ENCODE peak calls at places on chromosomes 4 and X, in seven cellular contexts. One of them, this sample, is unnamed.

GRCh38 chr4:76680934-76681333 is 217.0 kb downstream of the SOWAHB start:
- DNase-seq in effector CD4-positive, alpha-beta T cell: no peak
- DNase-seq in NCI-H460: no peak
- DNase-seq in AML-193: no peak
- DNase-seq in SK-N-DZ: no peak
- DNase-seq in NCI-H2081: no peak
- DNase-seq in NCI-H1092: no peak
- DNase-seq in this sample: no peak

GRCh38 chr4:125849869-125850268 is 535.1 kb downstream of the FAT4 start:
- DNase-seq in SK-N-DZ: peak
- DNase-seq in NCI-H1092: no peak
- DNase-seq in AML-193: no peak
- DNase-seq in effector CD4-positive, alpha-beta T cell: no peak
- DNase-seq in NCI-H460: no peak
- DNase-seq in NCI-H2081: no peak
- DNase-seq in this sample: no peak

GRCh38 chr4:139009702-139010101 is 5.9 kb upstream of the NOCT start:
- DNase-seq in NCI-H1092: no peak
- DNase-seq in AML-193: no peak
- DNase-seq in effector CD4-positive, alpha-beta T cell: no peak
- DNase-seq in NCI-H2081: no peak
- DNase-seq in SK-N-DZ: no peak
- DNase-seq in NCI-H460: no peak
- DNase-seq in this sample: no peak

GRCh38 chr4:149521611-149522010 is 294.0 kb downstream of the IQCM start:
- DNase-seq in effector CD4-positive, alpha-beta T cell: no peak
- DNase-seq in NCI-H2081: no peak
- DNase-seq in NCI-H1092: no peak
- DNase-seq in AML-193: no peak
- DNase-seq in SK-N-DZ: no peak
- DNase-seq in NCI-H460: no peak
- DNase-seq in this sample: no peak

GRCh38 chr4:15649914-15650545 is 5.1 kb downstream of the FBXL5 start:
- DNase-seq in effector CD4-positive, alpha-beta T cell: peak
- DNase-seq in AML-193: peak
- DNase-seq in SK-N-DZ: peak
- DNase-seq in NCI-H2081: peak
- DNase-seq in NCI-H460: peak
- DNase-seq in NCI-H1092: peak
- DNase-seq in this sample: peak

GRCh38 chrX:334331-334891 is 15.8 kb upstream of the GTPBP6 start:
- DNase-seq in effector CD4-positive, alpha-beta T cell: no peak
- DNase-seq in NCI-H2081: no peak
- DNase-seq in AML-193: no peak
- DNase-seq in NCI-H460: no peak
- DNase-seq in SK-N-DZ: no peak
- DNase-seq in NCI-H1092: no peak
- DNase-seq in this sample: no peak

GRCh38 chr4:77815651-77816050 is 3.5 kb downstream of the CNOT6L start:
- DNase-seq in SK-N-DZ: no peak
- DNase-seq in NCI-H460: no peak
- DNase-seq in NCI-H2081: no peak
- DNase-seq in NCI-H1092: no peak
- DNase-seq in AML-193: no peak
- DNase-seq in effector CD4-positive, alpha-beta T cell: no peak
- DNase-seq in this sample: no peak

GRCh38 chrX:18899796-18900380 is 84.0 kb downstream of the PHKA2 start:
- DNase-seq in SK-N-DZ: no peak
- DNase-seq in NCI-H2081: no peak
- DNase-seq in NCI-H1092: no peak
- DNase-seq in NCI-H460: no peak
- DNase-seq in AML-193: no peak
- DNase-seq in effector CD4-positive, alpha-beta T cell: no peak
- DNase-seq in this sample: no peak

GRCh38 chr4:16161866-16162408 is 64.3 kb downstream of the TAPT1 start:
- DNase-seq in NCI-H2081: no peak
- DNase-seq in effector CD4-positive, alpha-beta T cell: no peak
- DNase-seq in SK-N-DZ: no peak
- DNase-seq in NCI-H1092: no peak
- DNase-seq in AML-193: no peak
- DNase-seq in NCI-H460: no peak
- DNase-seq in this sample: no peak

GRCh38 chr4:87910795-87911194 is 64.7 kb upstream of the SPP1 start:
- DNase-seq in AML-193: no peak
- DNase-seq in NCI-H1092: no peak
- DNase-seq in NCI-H2081: no peak
- DNase-seq in SK-N-DZ: no peak
- DNase-seq in effector CD4-positive, alpha-beta T cell: no peak
- DNase-seq in NCI-H460: no peak
- DNase-seq in this sample: no peak

GRCh38 chr4:125004676-125005075 is 292.1 kb upstream of the ANKRD50 start:
- DNase-seq in AML-193: no peak
- DNase-seq in NCI-H2081: no peak
- DNase-seq in effector CD4-positive, alpha-beta T cell: no peak
- DNase-seq in NCI-H460: no peak
- DNase-seq in SK-N-DZ: no peak
- DNase-seq in NCI-H1092: no peak
- DNase-seq in this sample: no peak

GRCh38 chrX:8090906-8091305 is 80.2 kb downstream of the VCX2 start:
- DNase-seq in effector CD4-positive, alpha-beta T cell: no peak
- DNase-seq in AML-193: no peak
- DNase-seq in SK-N-DZ: no peak
- DNase-seq in NCI-H1092: no peak
- DNase-seq in NCI-H460: no peak
- DNase-seq in NCI-H2081: no peak
- DNase-seq in this sample: no peak

GRCh38 chrX:12567857-12568256 is 223.4 kb upstream of the PRPS2 start:
- DNase-seq in NCI-H2081: peak
- DNase-seq in NCI-H460: no peak
- DNase-seq in NCI-H1092: no peak
- DNase-seq in effector CD4-positive, alpha-beta T cell: no peak
- DNase-seq in AML-193: no peak
- DNase-seq in SK-N-DZ: no peak
- DNase-seq in this sample: no peak

GRCh38 chr4:72314869-72315268 is 254.2 kb downstream of the ADAMTS3 start:
- DNase-seq in effector CD4-positive, alpha-beta T cell: no peak
- DNase-seq in AML-193: no peak
- DNase-seq in NCI-H2081: no peak
- DNase-seq in NCI-H1092: no peak
- DNase-seq in SK-N-DZ: no peak
- DNase-seq in NCI-H460: no peak
- DNase-seq in this sample: no peak

GRCh38 chrX:10175317-10175871 is 18.6 kb downstream of the CLCN4 start:
- DNase-seq in NCI-H2081: no peak
- DNase-seq in AML-193: no peak
- DNase-seq in SK-N-DZ: no peak
- DNase-seq in NCI-H460: no peak
- DNase-seq in NCI-H1092: no peak
- DNase-seq in effector CD4-positive, alpha-beta T cell: no peak
- DNase-seq in this sample: no peak